ENCODE peak calls at places on chromosome 20, in nine cellular contexts. One of them, this sample, is unnamed. For H3K27me3 and H3K36me3, the result is how much of the 10 kb centered on the place peaks cover.

GRCh38 chr20:16528078-16528477 is 45.2 kb downstream of the KIF16B start:
- DNase-seq in adipocyte: peak
- DNase-seq in SK-N-SH: no peak
- DNase-seq in CD4-positive, CD25-positive, alpha-beta regulatory T cell: no peak
- DNase-seq in aorta: no peak
- DNase-seq in CD8-positive, alpha-beta memory T cell: no peak
- DNase-seq in Caco-2: peak
- DNase-seq in GM23248: peak
- DNase-seq in heart left ventricle: no peak
- DNase-seq in this sample: peak

GRCh38 chr20:62358171-62358719 is 8.9 kb downstream of the LAMA5 start:
- DNase-seq in adipocyte: no peak
- DNase-seq in SK-N-SH: peak
- DNase-seq in CD4-positive, CD25-positive, alpha-beta regulatory T cell: no peak
- DNase-seq in aorta: peak
- DNase-seq in CD8-positive, alpha-beta memory T cell: no peak
- DNase-seq in Caco-2: no peak
- DNase-seq in GM23248: no peak
- DNase-seq in heart left ventricle: peak
- DNase-seq in this sample: no peak

GRCh38 chr20:46557231-46557956 is 6.9 kb upstream of the OCSTAMP start:
- DNase-seq in adipocyte: peak
- DNase-seq in SK-N-SH: no peak
- DNase-seq in CD4-positive, CD25-positive, alpha-beta regulatory T cell: no peak
- DNase-seq in aorta: no peak
- DNase-seq in CD8-positive, alpha-beta memory T cell: no peak
- DNase-seq in Caco-2: no peak
- DNase-seq in GM23248: peak
- DNase-seq in heart left ventricle: no peak
- DNase-seq in this sample: peak

GRCh38 chr20:24783631-24784492 is 165.2 kb upstream of the CST7 start:
- DNase-seq in adipocyte: no peak
- DNase-seq in SK-N-SH: no peak
- DNase-seq in CD4-positive, CD25-positive, alpha-beta regulatory T cell: peak
- DNase-seq in aorta: no peak
- DNase-seq in CD8-positive, alpha-beta memory T cell: peak
- DNase-seq in Caco-2: peak
- DNase-seq in GM23248: no peak
- DNase-seq in heart left ventricle: no peak
- DNase-seq in this sample: no peak

GRCh38 chr20:18533978-18534644 is 26.4 kb downstream of the SEC23B start:
- DNase-seq in adipocyte: no peak
- DNase-seq in SK-N-SH: no peak
- DNase-seq in CD4-positive, CD25-positive, alpha-beta regulatory T cell: no peak
- DNase-seq in aorta: no peak
- DNase-seq in CD8-positive, alpha-beta memory T cell: no peak
- DNase-seq in Caco-2: no peak
- DNase-seq in GM23248: no peak
- DNase-seq in heart left ventricle: no peak
- DNase-seq in this sample: no peak

GRCh38 chr20:3420211-3420707 is 12.8 kb upstream of the DNAAF9 start:
- DNase-seq in adipocyte: peak
- DNase-seq in SK-N-SH: no peak
- DNase-seq in CD4-positive, CD25-positive, alpha-beta regulatory T cell: peak
- DNase-seq in aorta: peak
- DNase-seq in CD8-positive, alpha-beta memory T cell: peak
- DNase-seq in Caco-2: no peak
- DNase-seq in GM23248: peak
- DNase-seq in heart left ventricle: peak
- DNase-seq in this sample: peak

GRCh38 chr20:63911171-63911570 is 16.2 kb downstream of the DNAJC5 start:
- DNase-seq in adipocyte: no peak
- DNase-seq in SK-N-SH: no peak
- DNase-seq in CD4-positive, CD25-positive, alpha-beta regulatory T cell: peak
- DNase-seq in aorta: peak
- DNase-seq in CD8-positive, alpha-beta memory T cell: no peak
- DNase-seq in Caco-2: no peak
- DNase-seq in GM23248: peak
- DNase-seq in heart left ventricle: no peak
- DNase-seq in this sample: peak

GRCh38 chr20:48397689-48398005 is 430.2 kb downstream of the PREX1 start:
- DNase-seq in adipocyte: no peak
- DNase-seq in SK-N-SH: peak
- DNase-seq in CD4-positive, CD25-positive, alpha-beta regulatory T cell: no peak
- DNase-seq in aorta: no peak
- DNase-seq in CD8-positive, alpha-beta memory T cell: no peak
- DNase-seq in Caco-2: no peak
- DNase-seq in GM23248: no peak
- DNase-seq in heart left ventricle: peak
- DNase-seq in this sample: no peak

GRCh38 chr20:45970646-45971424 is 1.2 kb downstream of the ZNF335 start:
- DNase-seq in adipocyte: peak
- DNase-seq in SK-N-SH: peak
- DNase-seq in CD4-positive, CD25-positive, alpha-beta regulatory T cell: peak
- DNase-seq in aorta: peak
- DNase-seq in CD8-positive, alpha-beta memory T cell: peak
- DNase-seq in Caco-2: peak
- DNase-seq in GM23248: peak
- DNase-seq in heart left ventricle: no peak
- DNase-seq in this sample: no peak

GRCh38 chr20:38315290-38315966 is 11.5 kb downstream of the BPI start:
- DNase-seq in adipocyte: peak
- DNase-seq in SK-N-SH: peak
- DNase-seq in CD4-positive, CD25-positive, alpha-beta regulatory T cell: no peak
- DNase-seq in aorta: no peak
- DNase-seq in CD8-positive, alpha-beta memory T cell: no peak
- DNase-seq in Caco-2: peak
- DNase-seq in GM23248: peak
- DNase-seq in heart left ventricle: no peak
- DNase-seq in this sample: no peak

GRCh38 chr20:25470045-25470444 is 62.6 kb downstream of the GINS1 start:
- DNase-seq in adipocyte: peak
- DNase-seq in SK-N-SH: peak
- DNase-seq in CD4-positive, CD25-positive, alpha-beta regulatory T cell: peak
- DNase-seq in aorta: no peak
- DNase-seq in CD8-positive, alpha-beta memory T cell: peak
- DNase-seq in Caco-2: peak
- DNase-seq in GM23248: peak
- DNase-seq in heart left ventricle: no peak
- DNase-seq in this sample: peak

GRCh38 chr20:63579017-63579705 is 5.1 kb upstream of the HELZ2 start:
- DNase-seq in adipocyte: no peak
- DNase-seq in SK-N-SH: no peak
- DNase-seq in CD4-positive, CD25-positive, alpha-beta regulatory T cell: no peak
- DNase-seq in aorta: no peak
- DNase-seq in CD8-positive, alpha-beta memory T cell: no peak
- DNase-seq in Caco-2: no peak
- DNase-seq in GM23248: no peak
- DNase-seq in heart left ventricle: no peak
- DNase-seq in this sample: no peak

GRCh38 chr20:4829494-4830211 is 107.9 kb downstream of the PRND start:
- DNase-seq in adipocyte: no peak
- DNase-seq in SK-N-SH: no peak
- DNase-seq in CD4-positive, CD25-positive, alpha-beta regulatory T cell: no peak
- DNase-seq in aorta: peak
- DNase-seq in CD8-positive, alpha-beta memory T cell: no peak
- DNase-seq in Caco-2: no peak
- DNase-seq in GM23248: no peak
- DNase-seq in heart left ventricle: peak
- DNase-seq in this sample: no peak

GRCh38 chr20:57060407-57061057 is 205.9 kb downstream of the BMP7 start:
- DNase-seq in adipocyte: no peak
- DNase-seq in SK-N-SH: no peak
- DNase-seq in CD4-positive, CD25-positive, alpha-beta regulatory T cell: no peak
- DNase-seq in aorta: no peak
- DNase-seq in CD8-positive, alpha-beta memory T cell: no peak
- DNase-seq in Caco-2: no peak
- DNase-seq in GM23248: peak
- DNase-seq in heart left ventricle: no peak
- DNase-seq in this sample: peak

GRCh38 chr20:37313546-37314091 is 24.2 kb downstream of the MANBAL start:
- DNase-seq in adipocyte: no peak
- DNase-seq in SK-N-SH: no peak
- DNase-seq in CD4-positive, CD25-positive, alpha-beta regulatory T cell: no peak
- DNase-seq in aorta: no peak
- DNase-seq in CD8-positive, alpha-beta memory T cell: no peak
- DNase-seq in Caco-2: no peak
- DNase-seq in GM23248: no peak
- DNase-seq in heart left ventricle: no peak
- DNase-seq in this sample: no peak

GRCh38 chr20:51001697-51002265 is 21.1 kb downstream of the KCNG1 start:
- DNase-seq in adipocyte: no peak
- DNase-seq in SK-N-SH: no peak
- DNase-seq in CD4-positive, CD25-positive, alpha-beta regulatory T cell: no peak
- DNase-seq in aorta: no peak
- DNase-seq in CD8-positive, alpha-beta memory T cell: no peak
- DNase-seq in Caco-2: no peak
- DNase-seq in GM23248: no peak
- DNase-seq in heart left ventricle: no peak
- DNase-seq in this sample: no peak

GRCh38 chr20:4925842-4926530 is 75.3 kb downstream of the SLC23A2 start:
- DNase-seq in adipocyte: peak
- DNase-seq in SK-N-SH: no peak
- DNase-seq in CD4-positive, CD25-positive, alpha-beta regulatory T cell: no peak
- DNase-seq in aorta: peak
- DNase-seq in CD8-positive, alpha-beta memory T cell: no peak
- DNase-seq in Caco-2: no peak
- DNase-seq in GM23248: peak
- DNase-seq in heart left ventricle: peak
- DNase-seq in this sample: peak

GRCh38 chr20:48694466-48694865 is 133.3 kb downstream of the PREX1 start:
- DNase-seq in adipocyte: no peak
- DNase-seq in SK-N-SH: no peak
- DNase-seq in CD4-positive, CD25-positive, alpha-beta regulatory T cell: no peak
- DNase-seq in aorta: peak
- DNase-seq in CD8-positive, alpha-beta memory T cell: no peak
- DNase-seq in Caco-2: no peak
- DNase-seq in GM23248: no peak
- DNase-seq in heart left ventricle: no peak
- DNase-seq in this sample: no peak

GRCh38 chr20:20658871-20659415 is 53.5 kb downstream of the RALGAPA2 start:
- DNase-seq in adipocyte: peak
- DNase-seq in SK-N-SH: no peak
- DNase-seq in CD4-positive, CD25-positive, alpha-beta regulatory T cell: no peak
- DNase-seq in aorta: no peak
- DNase-seq in CD8-positive, alpha-beta memory T cell: no peak
- DNase-seq in Caco-2: no peak
- DNase-seq in GM23248: no peak
- DNase-seq in heart left ventricle: no peak
- DNase-seq in this sample: no peak

GRCh38 chr20:38059832-38060231 is 26.3 kb downstream of the RPRD1B start:
- DNase-seq in adipocyte: no peak
- DNase-seq in SK-N-SH: no peak
- DNase-seq in CD4-positive, CD25-positive, alpha-beta regulatory T cell: no peak
- DNase-seq in aorta: no peak
- DNase-seq in CD8-positive, alpha-beta memory T cell: no peak
- DNase-seq in Caco-2: peak
- DNase-seq in GM23248: no peak
- DNase-seq in heart left ventricle: no peak
- DNase-seq in this sample: peak

GRCh38 chr20:8427419-8428065 is 295.5 kb downstream of the PLCB1 start:
- DNase-seq in adipocyte: no peak
- DNase-seq in SK-N-SH: no peak
- DNase-seq in CD4-positive, CD25-positive, alpha-beta regulatory T cell: no peak
- DNase-seq in aorta: no peak
- DNase-seq in CD8-positive, alpha-beta memory T cell: no peak
- DNase-seq in Caco-2: no peak
- DNase-seq in GM23248: no peak
- DNase-seq in heart left ventricle: no peak
- DNase-seq in this sample: no peak

GRCh38 chr20:20561172-20561571 is 151.3 kb downstream of the RALGAPA2 start:
- DNase-seq in adipocyte: no peak
- DNase-seq in SK-N-SH: no peak
- DNase-seq in CD4-positive, CD25-positive, alpha-beta regulatory T cell: no peak
- DNase-seq in aorta: no peak
- DNase-seq in CD8-positive, alpha-beta memory T cell: no peak
- DNase-seq in Caco-2: no peak
- DNase-seq in GM23248: no peak
- DNase-seq in heart left ventricle: no peak
- DNase-seq in this sample: no peak

GRCh38 chr20:40685349-40685748 is 3.7 kb downstream of the MAFB start:
- DNase-seq in adipocyte: no peak
- DNase-seq in SK-N-SH: no peak
- DNase-seq in CD4-positive, CD25-positive, alpha-beta regulatory T cell: no peak
- DNase-seq in aorta: no peak
- DNase-seq in CD8-positive, alpha-beta memory T cell: no peak
- DNase-seq in Caco-2: no peak
- DNase-seq in GM23248: no peak
- DNase-seq in heart left ventricle: no peak
- DNase-seq in this sample: no peak
- H3K27me3 ChIP-seq in adipocyte: under half
- H3K27me3 ChIP-seq in SK-N-SH: under half
- H3K27me3 ChIP-seq in CD4-positive, CD25-positive, alpha-beta regulatory T cell: under half
- H3K27me3 ChIP-seq in aorta: under half
- H3K27me3 ChIP-seq in CD8-positive, alpha-beta memory T cell: under half
- H3K27me3 ChIP-seq in Caco-2: under half
- H3K27me3 ChIP-seq in GM23248: under half
- H3K27me3 ChIP-seq in heart left ventricle: under half
- H3K27me3 ChIP-seq in this sample: under half

GRCh38 chr20:58877374-58878360 is 25.2 kb downstream of the GNAS start:
- DNase-seq in adipocyte: no peak
- DNase-seq in SK-N-SH: peak
- DNase-seq in CD4-positive, CD25-positive, alpha-beta regulatory T cell: peak
- DNase-seq in aorta: no peak
- DNase-seq in CD8-positive, alpha-beta memory T cell: no peak
- DNase-seq in Caco-2: no peak
- DNase-seq in GM23248: no peak
- DNase-seq in heart left ventricle: no peak
- DNase-seq in this sample: no peak
- H3K4me3 ChIP-seq in adipocyte: no peak
- H3K4me3 ChIP-seq in SK-N-SH: no peak
- H3K4me3 ChIP-seq in CD4-positive, CD25-positive, alpha-beta regulatory T cell: no peak
- H3K4me3 ChIP-seq in aorta: no peak
- H3K4me3 ChIP-seq in CD8-positive, alpha-beta memory T cell: no peak
- H3K4me3 ChIP-seq in Caco-2: no peak
- H3K4me3 ChIP-seq in GM23248: no peak
- H3K4me3 ChIP-seq in heart left ventricle: no peak
- H3K4me3 ChIP-seq in this sample: no peak

GRCh38 chr20:7274870-7275269 is 507.4 kb downstream of the BMP2 start:
- DNase-seq in adipocyte: no peak
- DNase-seq in SK-N-SH: no peak
- DNase-seq in CD4-positive, CD25-positive, alpha-beta regulatory T cell: no peak
- DNase-seq in aorta: no peak
- DNase-seq in CD8-positive, alpha-beta memory T cell: no peak
- DNase-seq in Caco-2: no peak
- DNase-seq in GM23248: no peak
- DNase-seq in heart left ventricle: no peak
- DNase-seq in this sample: peak
- H3K36me3 ChIP-seq in adipocyte: under half
- H3K36me3 ChIP-seq in SK-N-SH: under half
- H3K36me3 ChIP-seq in CD4-positive, CD25-positive, alpha-beta regulatory T cell: under half
- H3K36me3 ChIP-seq in aorta: under half
- H3K36me3 ChIP-seq in CD8-positive, alpha-beta memory T cell: under half
- H3K36me3 ChIP-seq in Caco-2: under half
- H3K36me3 ChIP-seq in GM23248: under half
- H3K36me3 ChIP-seq in heart left ventricle: under half
- H3K36me3 ChIP-seq in this sample: under half

DNA sequence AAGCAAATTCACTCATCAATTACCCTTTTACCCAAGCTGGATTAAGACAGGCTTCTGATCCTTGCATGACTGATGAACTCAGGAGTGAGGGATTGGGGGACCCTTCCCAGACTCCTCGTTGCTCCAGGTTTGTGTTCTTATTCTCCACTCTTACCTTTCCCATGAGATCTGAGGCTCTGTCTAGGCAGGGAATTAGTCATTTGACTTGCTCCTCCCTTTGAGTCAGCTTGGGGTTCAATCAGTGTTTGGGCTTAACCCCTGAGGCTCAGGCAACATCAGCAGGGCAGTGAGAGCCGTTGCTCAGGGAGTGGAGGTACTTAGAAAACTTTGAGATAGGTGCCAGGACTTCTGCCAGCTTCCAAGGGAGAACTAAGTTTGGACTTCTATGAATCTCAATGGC is 20.7 kb upstream of the TOX2 start:
- DNase-seq in adipocyte: no peak
- DNase-seq in SK-N-SH: no peak
- DNase-seq in CD4-positive, CD25-positive, alpha-beta regulatory T cell: no peak
- DNase-seq in aorta: no peak
- DNase-seq in CD8-positive, alpha-beta memory T cell: no peak
- DNase-seq in Caco-2: no peak
- DNase-seq in GM23248: peak
- DNase-seq in heart left ventricle: no peak
- DNase-seq in this sample: peak
- H3K27me3 ChIP-seq in adipocyte: under half
- H3K27me3 ChIP-seq in SK-N-SH: under half
- H3K27me3 ChIP-seq in CD4-positive, CD25-positive, alpha-beta regulatory T cell: under half
- H3K27me3 ChIP-seq in aorta: under half
- H3K27me3 ChIP-seq in CD8-positive, alpha-beta memory T cell: under half
- H3K27me3 ChIP-seq in Caco-2: under half
- H3K27me3 ChIP-seq in GM23248: under half
- H3K27me3 ChIP-seq in heart left ventricle: under half
- H3K27me3 ChIP-seq in this sample: under half

This sample was measured in bronchial epithelial cell.